ENCODE peak calls at places on chromosomes 3 and 15, in eight cellular contexts. W is ovary, E is tibial artery, I is Peyer's patch, T is GM12865, X is astrocyte, Z is cardiac fibroblast, N is upper lobe of right lung. J is an unnamed sample.

GRCh38 chr3:35633332-35634124 is 5.8 kb upstream of the ARPP21 start:
- DNase-seq in T (no peak), Z (no peak), E (no peak), X (peak; percentile 35), I (no peak), W (no peak), N (no peak), J (peak; percentile 7)

GRCh38 chr3:105233056-105233455 is 133.7 kb upstream of the ALCAM start:
- DNase-seq in T (no peak), W (no peak), E (no peak), X (peak; percentile 4), I (no peak), Z (peak; percentile 54), N (no peak), J (peak; percentile 18)

GRCh38 chr3:71977525-71977924 is 192.6 kb upstream of the PROK2 start:
- DNase-seq in W (no peak), Z (no peak), E (no peak), T (no peak), N (no peak), X (no peak), I (no peak), J (no peak)

GRCh38 chr3:46705022-46705530 is 3.9 kb downstream of the TMIE start:
- DNase-seq in T (peak; percentile 74), W (peak; percentile 77), N (peak; percentile 80), E (peak; percentile 67), I (peak; percentile 76), Z (peak; percentile 79), X (peak; percentile 22), J (peak; percentile 71)

GRCh38 chr3:100875239-100875638 is 118.0 kb downstream of the ABI3BP start:
- DNase-seq in T (no peak), E (peak; percentile 37), I (peak; percentile 53), N (no peak), X (peak; percentile 81), Z (peak; percentile 67), W (peak; percentile 44), J (peak; percentile 64)

GRCh38 chr3:145197051-145197562 is 963.9 kb downstream of the PLOD2 start:
- DNase-seq in W (no peak), T (no peak), Z (no peak), X (no peak), I (no peak), E (no peak), N (no peak), J (no peak)

GRCh38 chr3:107412376-107412775 is 35.1 kb downstream of the CCDC54 start:
- DNase-seq in X (peak; percentile 29), W (no peak), N (no peak), E (no peak), Z (peak; percentile 67), T (no peak), I (no peak), J (peak; percentile 10)

GRCh38 chr3:43394071-43394501 is 107.7 kb downstream of the SNRK start:
- DNase-seq in W (peak; percentile 44), X (peak; percentile 20), Z (peak; percentile 62), E (peak; percentile 48), T (no peak), I (no peak), N (no peak), J (peak; percentile 90)

GRCh38 chr3:9793161-9793781 is 389 bp downstream of the ARPC4 start:
- DNase-seq in E (peak; percentile 38), X (no peak), I (no peak), Z (peak; percentile 59), W (no peak), N (peak; percentile 73), T (peak; percentile 68), J (peak; percentile 49)

GRCh38 chr3:190261740-190262139 is 60.5 kb downstream of the CLDN1 start:
- DNase-seq in E (no peak), T (no peak), I (no peak), W (no peak), N (no peak), Z (no peak), X (peak; percentile 16), J (no peak)

GRCh38 chr3:73503781-73504180 is 121.0 kb downstream of the PDZRN3 start:
- DNase-seq in N (no peak), X (no peak), T (peak; percentile 64), I (no peak), W (no peak), E (no peak), Z (no peak), J (no peak)

GRCh38 chr3:127673191-127674098 is 693 bp downstream of the ABTB1 start:
- DNase-seq in I (peak; percentile 74), T (peak; percentile 56), Z (peak; percentile 55), W (peak; percentile 65), N (peak; percentile 84), E (peak; percentile 47), X (peak; percentile 43), J (peak; percentile 56)

GRCh38 chr3:127670761-127671522 is 1.8 kb upstream of the ABTB1 start:
- DNase-seq in E (peak; percentile 22), W (peak; percentile 35), X (no peak), Z (no peak), T (no peak), I (no peak), N (peak; percentile 63), J (no peak)

GRCh38 chr3:127674099-127674792 is 1.5 kb downstream of the ABTB1 start:
- DNase-seq in Z (no peak), W (peak; percentile 25), T (no peak), N (peak; percentile 53), I (peak; percentile 37), X (no peak), E (peak; percentile 12), J (no peak)

GRCh38 chr3:127671523-127672428 is 976 bp upstream of the ABTB1 start:
- DNase-seq in W (peak; percentile 54), X (no peak), I (peak; percentile 60), Z (no peak), N (peak; percentile 72), T (peak; percentile 36), E (peak; percentile 22), J (no peak)

GRCh38 chr3:127672429-127673190 is at the start of gene ABTB1:
- DNase-seq in Z (peak; percentile 72), E (peak; percentile 86), X (peak; percentile 35), N (peak; percentile 96), T (peak; percentile 90), W (peak; percentile 89), I (peak; percentile 93), J (peak; percentile 66)
- TF ChIP-seq CTCF in Z (no peak), E (no peak), X (no peak), N (no peak), T (no peak), W (no peak), I (no peak), J (no peak)

GRCh38 chr3:62875103-62876002 is at the start of gene CADPS:
- DNase-seq in E (peak; percentile 25), I (peak; percentile 56), T (no peak), N (no peak), W (peak; percentile 11), X (peak; percentile 53), Z (no peak), J (no peak)

GRCh38 chr3:62874398-62875102 is 666 bp downstream of the CADPS start:
- DNase-seq in N (peak; percentile 65), T (no peak), E (no peak), Z (no peak), X (no peak), W (no peak), I (peak; percentile 53), J (no peak)

GRCh38 chr3:62872318-62872717 is 2.9 kb downstream of the CADPS start:
- DNase-seq in T (no peak), I (no peak), N (no peak), X (no peak), W (no peak), Z (no peak), E (no peak), J (no peak)

GRCh38 chr3:62876064-62876463 is 848 bp upstream of the CADPS start:
- DNase-seq in X (peak; percentile 64), T (peak; percentile 19), W (peak; percentile 45), N (peak; percentile 67), Z (peak; percentile 39), I (peak; percentile 58), E (no peak), J (peak; percentile 60)

GRCh38 chr3:62873672-62874397 is 1.4 kb downstream of the CADPS start:
- DNase-seq in W (peak; percentile 27), Z (no peak), X (peak; percentile 50), T (peak; percentile 9), I (peak; percentile 85), E (peak; percentile 32), N (no peak), J (no peak)
- TF ChIP-seq CTCF in W (no peak), Z (no peak), X (no peak), T (peak; percentile 6), I (no peak), E (no peak), N (no peak), J (no peak)

GRCh38 chr15:95024388-95024787 is 793.0 kb downstream of the MCTP2 start:
- DNase-seq in T (no peak), X (peak; percentile 22), N (no peak), W (peak; percentile 25), Z (peak; percentile 65), I (no peak), E (no peak), J (peak; percentile 62)
- TF ChIP-seq CTCF in T (peak; percentile 4), X (peak; percentile 46), N (peak; percentile 41), W (no peak), Z (peak; percentile 59), I (no peak), E (peak; percentile 38), J (peak; percentile 65)

GRCh38 chr3:12522721-12523120 is 22.6 kb downstream of the MKRN2OS start:
- DNase-seq in W (no peak), X (no peak), T (no peak), N (no peak), E (no peak), Z (no peak), I (no peak), J (no peak)
- TF ChIP-seq CTCF in W (no peak), X (no peak), T (no peak), N (peak; percentile 17), E (no peak), Z (no peak), I (no peak), J (no peak)

DNA sequence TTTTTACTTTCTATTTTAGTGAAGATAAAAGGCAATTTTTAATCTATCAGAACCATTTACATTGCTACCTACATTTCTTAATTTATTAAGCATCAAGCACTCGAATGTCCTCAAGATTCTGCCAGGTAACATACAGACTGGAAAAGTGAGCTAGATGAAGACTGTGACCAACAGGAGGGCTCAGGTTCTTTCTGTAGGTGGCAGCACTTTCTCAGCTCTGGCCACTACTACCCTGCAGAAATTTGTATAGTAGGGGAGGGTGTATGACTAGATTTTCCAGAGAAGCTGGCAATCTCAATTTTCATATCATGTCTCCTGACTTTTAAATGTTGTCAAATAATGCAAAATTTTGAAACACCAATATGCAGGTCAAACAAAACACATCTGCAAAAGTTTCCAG is 165.0 kb upstream of the SUCLG2 start:
- DNase-seq in T (no peak), N (no peak), W (no peak), E (no peak), Z (no peak), X (no peak), I (no peak), J (no peak)
- TF ChIP-seq CTCF in T (peak; percentile 20), N (peak; percentile 30), W (no peak), E (peak; percentile 30), Z (peak; percentile 14), X (no peak), I (no peak), J (no peak)